ENCODE peak calls at places on chromosomes 2 and 18, in six cellular contexts. One of them, this sample, is unnamed.

GRCh38 chr18:62715439-62715792 is at the start of gene PHLPP1:
- DNase-seq in IMR-90: no peak
- DNase-seq in Peyer's patch: no peak
- DNase-seq in psoas muscle: no peak
- DNase-seq in NCI-H1105: no peak
- DNase-seq in spleen: no peak
- DNase-seq in this sample: peak

GRCh38 chr2:197205590-197206215 is 104.9 kb downstream of the ANKRD44 start:
- DNase-seq in IMR-90: no peak
- DNase-seq in Peyer's patch: peak
- DNase-seq in psoas muscle: no peak
- DNase-seq in NCI-H1105: no peak
- DNase-seq in spleen: peak
- DNase-seq in this sample: peak

GRCh38 chr2:29629495-29629894 is 291.9 kb downstream of the ALK start:
- DNase-seq in IMR-90: no peak
- DNase-seq in Peyer's patch: no peak
- DNase-seq in psoas muscle: no peak
- DNase-seq in NCI-H1105: no peak
- DNase-seq in spleen: no peak
- DNase-seq in this sample: no peak

GRCh38 chr18:75341897-75342296 is 85.6 kb downstream of the SMIM21 start:
- DNase-seq in IMR-90: no peak
- DNase-seq in Peyer's patch: no peak
- DNase-seq in psoas muscle: no peak
- DNase-seq in NCI-H1105: no peak
- DNase-seq in spleen: no peak
- DNase-seq in this sample: no peak

GRCh38 chr2:85886585-85886984 is 2.2 kb downstream of the ST3GAL5 start:
- DNase-seq in IMR-90: peak
- DNase-seq in Peyer's patch: no peak
- DNase-seq in psoas muscle: peak
- DNase-seq in NCI-H1105: no peak
- DNase-seq in spleen: no peak
- DNase-seq in this sample: no peak

GRCh38 chr2:15901095-15901807 is 39.1 kb upstream of the MYCN start:
- DNase-seq in IMR-90: no peak
- DNase-seq in Peyer's patch: no peak
- DNase-seq in psoas muscle: no peak
- DNase-seq in NCI-H1105: no peak
- DNase-seq in spleen: no peak
- DNase-seq in this sample: no peak

GRCh38 chr18:3816601-3817363 is 366.8 kb downstream of the TGIF1 start:
- DNase-seq in IMR-90: peak
- DNase-seq in Peyer's patch: no peak
- DNase-seq in psoas muscle: no peak
- DNase-seq in NCI-H1105: no peak
- DNase-seq in spleen: no peak
- DNase-seq in this sample: no peak

GRCh38 chr2:36663851-36664715 is 32.4 kb upstream of the VIT start:
- DNase-seq in IMR-90: peak
- DNase-seq in Peyer's patch: no peak
- DNase-seq in psoas muscle: no peak
- DNase-seq in NCI-H1105: peak
- DNase-seq in spleen: no peak
- DNase-seq in this sample: peak

GRCh38 chr18:13266208-13267100 is 47.9 kb downstream of the LDLRAD4 start:
- DNase-seq in IMR-90: no peak
- DNase-seq in Peyer's patch: no peak
- DNase-seq in psoas muscle: peak
- DNase-seq in NCI-H1105: no peak
- DNase-seq in spleen: peak
- DNase-seq in this sample: no peak

GRCh38 chr2:20129320-20130274 is 78.2 kb upstream of the LAPTM4A start:
- DNase-seq in IMR-90: no peak
- DNase-seq in Peyer's patch: no peak
- DNase-seq in psoas muscle: no peak
- DNase-seq in NCI-H1105: peak
- DNase-seq in spleen: no peak
- DNase-seq in this sample: no peak

GRCh38 chr2:85853499-85854165 is 35.2 kb downstream of the ST3GAL5 start:
- DNase-seq in IMR-90: no peak
- DNase-seq in Peyer's patch: no peak
- DNase-seq in psoas muscle: no peak
- DNase-seq in NCI-H1105: no peak
- DNase-seq in spleen: no peak
- DNase-seq in this sample: peak

GRCh38 chr2:231565915-231566594 is 26.6 kb upstream of the TEX44 start:
- DNase-seq in IMR-90: no peak
- DNase-seq in Peyer's patch: no peak
- DNase-seq in psoas muscle: no peak
- DNase-seq in NCI-H1105: no peak
- DNase-seq in spleen: peak
- DNase-seq in this sample: no peak

GRCh38 chr2:14843507-14844204 is 211.1 kb downstream of the LRATD1 start:
- DNase-seq in IMR-90: no peak
- DNase-seq in Peyer's patch: no peak
- DNase-seq in psoas muscle: no peak
- DNase-seq in NCI-H1105: no peak
- DNase-seq in spleen: no peak
- DNase-seq in this sample: no peak

GRCh38 chr2:26298638-26299393 is 47.1 kb upstream of the SELENOI start:
- DNase-seq in IMR-90: peak
- DNase-seq in Peyer's patch: peak
- DNase-seq in psoas muscle: peak
- DNase-seq in NCI-H1105: no peak
- DNase-seq in spleen: peak
- DNase-seq in this sample: peak

GRCh38 chr2:214966420-214966819 is 156.9 kb upstream of the BARD1 start:
- DNase-seq in IMR-90: no peak
- DNase-seq in Peyer's patch: no peak
- DNase-seq in psoas muscle: no peak
- DNase-seq in NCI-H1105: no peak
- DNase-seq in spleen: no peak
- DNase-seq in this sample: no peak

GRCh38 chr2:178205853-178206516 is 11.7 kb downstream of the OSBPL6 start:
- DNase-seq in IMR-90: peak
- DNase-seq in Peyer's patch: no peak
- DNase-seq in psoas muscle: no peak
- DNase-seq in NCI-H1105: no peak
- DNase-seq in spleen: no peak
- DNase-seq in this sample: no peak

GRCh38 chr2:234571620-234572407 is 74.9 kb upstream of the ARL4C start:
- DNase-seq in IMR-90: peak
- DNase-seq in Peyer's patch: no peak
- DNase-seq in psoas muscle: no peak
- DNase-seq in NCI-H1105: no peak
- DNase-seq in spleen: no peak
- DNase-seq in this sample: no peak

GRCh38 chr2:188675391-188676011 is 298.7 kb upstream of the COL3A1 start:
- DNase-seq in IMR-90: peak
- DNase-seq in Peyer's patch: no peak
- DNase-seq in psoas muscle: no peak
- DNase-seq in NCI-H1105: no peak
- DNase-seq in spleen: no peak
- DNase-seq in this sample: no peak

GRCh38 chr2:236119476-236119875 is 48.7 kb downstream of the GBX2 start:
- DNase-seq in IMR-90: no peak
- DNase-seq in Peyer's patch: no peak
- DNase-seq in psoas muscle: no peak
- DNase-seq in NCI-H1105: no peak
- DNase-seq in spleen: no peak
- DNase-seq in this sample: no peak

GRCh38 chr2:159939946-159940345 is 122.5 kb downstream of the PLA2R1 start:
- DNase-seq in IMR-90: peak
- DNase-seq in Peyer's patch: no peak
- DNase-seq in psoas muscle: no peak
- DNase-seq in NCI-H1105: no peak
- DNase-seq in spleen: no peak
- DNase-seq in this sample: peak

GRCh38 chr2:153823880-153824279 is 47.8 kb upstream of the GALNT13 start:
- DNase-seq in IMR-90: no peak
- DNase-seq in Peyer's patch: no peak
- DNase-seq in psoas muscle: no peak
- DNase-seq in NCI-H1105: no peak
- DNase-seq in spleen: no peak
- DNase-seq in this sample: no peak

GRCh38 chr18:47547539-47548202 is 296.2 kb upstream of the SKOR2 start:
- DNase-seq in IMR-90: no peak
- DNase-seq in Peyer's patch: no peak
- DNase-seq in psoas muscle: no peak
- DNase-seq in NCI-H1105: no peak
- DNase-seq in spleen: no peak
- DNase-seq in this sample: no peak

GRCh38 chr2:88055049-88055435 is 541 bp downstream of the KRCC1 start:
- DNase-seq in IMR-90: peak
- DNase-seq in Peyer's patch: no peak
- DNase-seq in psoas muscle: no peak
- DNase-seq in NCI-H1105: no peak
- DNase-seq in spleen: no peak
- DNase-seq in this sample: no peak

GRCh38 chr2:167406558-167406957 is 518.3 kb downstream of the XIRP2 start:
- DNase-seq in IMR-90: no peak
- DNase-seq in Peyer's patch: no peak
- DNase-seq in psoas muscle: no peak
- DNase-seq in NCI-H1105: no peak
- DNase-seq in spleen: no peak
- DNase-seq in this sample: no peak

GRCh38 chr2:30177861-30178465 is 31.2 kb downstream of the YPEL5 start:
- DNase-seq in IMR-90: no peak
- DNase-seq in Peyer's patch: no peak
- DNase-seq in psoas muscle: peak
- DNase-seq in NCI-H1105: no peak
- DNase-seq in spleen: no peak
- DNase-seq in this sample: no peak

GRCh38 chr2:118763797-118764196 is 83.7 kb downstream of the EN1 start:
- DNase-seq in IMR-90: no peak
- DNase-seq in Peyer's patch: no peak
- DNase-seq in psoas muscle: no peak
- DNase-seq in NCI-H1105: no peak
- DNase-seq in spleen: no peak
- DNase-seq in this sample: no peak

GRCh38 chr18:79573921-79574491 is 105.6 kb upstream of the CTDP1 start:
- DNase-seq in IMR-90: no peak
- DNase-seq in Peyer's patch: no peak
- DNase-seq in psoas muscle: no peak
- DNase-seq in NCI-H1105: no peak
- DNase-seq in spleen: peak
- DNase-seq in this sample: no peak

GRCh38 chr2:221807706-221808105 is 235.6 kb upstream of the EPHA4 start:
- DNase-seq in IMR-90: no peak
- DNase-seq in Peyer's patch: no peak
- DNase-seq in psoas muscle: no peak
- DNase-seq in NCI-H1105: no peak
- DNase-seq in spleen: no peak
- DNase-seq in this sample: no peak

GRCh38 chr2:63788070-63788469 is 53.6 kb upstream of the UGP2 start:
- DNase-seq in IMR-90: peak
- DNase-seq in Peyer's patch: no peak
- DNase-seq in psoas muscle: no peak
- DNase-seq in NCI-H1105: no peak
- DNase-seq in spleen: no peak
- DNase-seq in this sample: no peak

GRCh38 chr2:211609127-211609526 is 929.5 kb downstream of the ERBB4 start:
- DNase-seq in IMR-90: no peak
- DNase-seq in Peyer's patch: no peak
- DNase-seq in psoas muscle: no peak
- DNase-seq in NCI-H1105: no peak
- DNase-seq in spleen: no peak
- DNase-seq in this sample: no peak

GRCh38 chr2:36238126-36238525 is 117.5 kb upstream of the CRIM1 start:
- DNase-seq in IMR-90: no peak
- DNase-seq in Peyer's patch: no peak
- DNase-seq in psoas muscle: no peak
- DNase-seq in NCI-H1105: no peak
- DNase-seq in spleen: no peak
- DNase-seq in this sample: no peak

GRCh38 chr18:24488824-24489493 is 28.5 kb downstream of the HRH4 start:
- DNase-seq in IMR-90: peak
- DNase-seq in Peyer's patch: no peak
- DNase-seq in psoas muscle: no peak
- DNase-seq in NCI-H1105: peak
- DNase-seq in spleen: no peak
- DNase-seq in this sample: peak